ENCODE peak calls at places on chromosomes 13 and 19, in six cellular contexts. Z is neural progenitor cell, I is WERI-Rb-1, N is esophagus squamous epithelium, D is suprapubic skin, G is body of pancreas. U is an unnamed sample.

GRCh38 chr19:30049844-30050667 is 108.0 kb downstream of the URI1 start:
- DNase-seq in Z (no peak), I (no peak), N (no peak), D (no peak), G (no peak), U (no peak)

GRCh38 chr13:39452412-39452811 is 150.6 kb downstream of the LHFPL6 start:
- DNase-seq in Z (no peak), I (no peak), N (no peak), D (no peak), G (no peak), U (no peak)

GRCh38 chr19:33234736-33235135 is 9.1 kb upstream of the SLC7A10 start:
- DNase-seq in Z (no peak), I (no peak), N (no peak), D (no peak), G (no peak), U (no peak)

GRCh38 chr13:36818483-36819063 is 449 bp upstream of the RFXAP start:
- DNase-seq in Z (no peak), I (no peak), N (no peak), D (no peak), G (no peak), U (no peak)

GRCh38 chr19:39409886-39410619 is 2.4 kb upstream of the PLEKHG2 start:
- DNase-seq in Z (peak), I (no peak), N (no peak), D (peak), G (peak), U (peak)

GRCh38 chr13:54091884-54092283 is 1063.3 kb downstream of the OLFM4 start:
- DNase-seq in Z (no peak), I (no peak), N (no peak), D (no peak), G (no peak), U (no peak)

GRCh38 chr19:17302391-17303166 is 646 bp downstream of the ABHD8 start:
- DNase-seq in Z (peak), I (no peak), N (no peak), D (peak), G (peak), U (no peak)

GRCh38 chr19:6014551-6015135 is 36.7 kb upstream of the RANBP3 start:
- DNase-seq in Z (no peak), I (peak), N (no peak), D (no peak), G (no peak), U (no peak)

GRCh38 chr19:6865849-6866248 is 21.5 kb upstream of the ADGRE1 start:
- DNase-seq in Z (no peak), I (no peak), N (no peak), D (no peak), G (no peak), U (no peak)

GRCh38 chr19:40601061-40601973 is at the start of gene LTBP4:
- DNase-seq in Z (peak), I (no peak), N (no peak), D (no peak), G (peak), U (peak)

GRCh38 chr13:82747948-82748347 is 1134.3 kb downstream of the SLITRK1 start:
- DNase-seq in Z (no peak), I (no peak), N (no peak), D (no peak), G (no peak), U (no peak)

GRCh38 chr19:16161848-16162247 is 11.5 kb downstream of the CIB3 start:
- DNase-seq in Z (no peak), I (no peak), N (no peak), D (no peak), G (no peak), U (no peak)

GRCh38 chr19:40134866-40135265 is 44.1 kb upstream of the ZNF780A start:
- DNase-seq in Z (peak), I (no peak), N (no peak), D (no peak), G (no peak), U (no peak)

GRCh38 chr19:33194884-33195710 is 967 bp downstream of the LRP3 start:
- DNase-seq in Z (peak), I (peak), N (no peak), D (no peak), G (peak), U (no peak)

GRCh38 chr13:48448963-48449614 is 36.2 kb upstream of the LPAR6 start:
- DNase-seq in Z (no peak), I (no peak), N (no peak), D (no peak), G (no peak), U (no peak)
- H3K27ac ChIP-seq in Z (no peak), I (no peak), N (peak), D (peak), G (no peak), U (no peak)

GRCh38 chr13:44646044-44646443 is 69.9 kb upstream of the TSC22D1 start:
- DNase-seq in Z (no peak), I (no peak), N (no peak), D (no peak), G (no peak), U (no peak)

GRCh38 chr13:44651209-44651608 is 75.1 kb upstream of the TSC22D1 start:
- DNase-seq in Z (no peak), I (no peak), N (no peak), D (no peak), G (no peak), U (no peak)

GRCh38 chr13:44649118-44649455 is 73.0 kb upstream of the TSC22D1 start:
- DNase-seq in Z (peak), I (no peak), N (no peak), D (no peak), G (no peak), U (no peak)

GRCh38 chr13:44649834-44650233 is 73.7 kb upstream of the TSC22D1 start:
- DNase-seq in Z (no peak), I (no peak), N (no peak), D (no peak), G (no peak), U (no peak)

GRCh38 chr13:44648392-44649117 is 72.4 kb upstream of the TSC22D1 start:
- DNase-seq in Z (no peak), I (no peak), N (no peak), D (no peak), G (peak), U (no peak)
- H3K4me3 ChIP-seq in Z (no peak), I (no peak), N (no peak), D (no peak), G (no peak), U (no peak)

DNA sequence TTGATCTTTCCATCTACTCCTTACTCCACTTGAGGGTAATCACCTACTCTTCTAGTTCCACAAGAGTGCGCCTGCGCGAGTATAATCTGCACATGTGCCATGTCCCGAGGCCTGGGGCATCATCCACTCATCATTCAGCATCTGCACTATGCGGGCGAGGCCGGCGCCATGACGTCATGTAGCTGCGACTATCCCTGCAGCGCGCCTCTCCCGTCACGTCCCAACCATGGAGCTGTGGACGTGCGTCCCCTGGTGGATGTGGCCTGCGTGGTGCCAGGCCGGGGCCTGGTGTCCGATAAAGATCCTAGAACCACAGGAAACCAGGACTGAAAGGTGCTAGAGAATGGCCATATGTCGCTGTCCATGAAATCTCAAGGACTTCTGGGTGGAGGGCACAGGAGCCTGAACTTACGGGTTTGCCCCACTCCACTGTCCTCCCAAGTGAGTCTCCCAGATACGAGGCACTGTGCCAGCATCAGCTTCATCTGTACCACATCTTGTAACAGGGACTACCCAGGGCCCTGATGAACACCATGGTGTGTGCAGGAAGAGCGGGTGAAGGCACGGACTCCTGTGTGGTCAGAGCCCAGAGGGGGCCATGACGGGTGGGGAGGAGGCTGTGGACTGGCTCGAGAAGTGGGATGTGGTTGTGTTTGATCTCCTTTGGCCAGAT is 2.7 kb upstream of the KLK2 start:
- DNase-seq in Z (peak), I (peak), N (no peak), D (no peak), G (peak), U (no peak)
- TF ChIP-seq CTCF in Z (peak), I (peak), N (peak), D (peak), G (peak), U (no peak)

DNA sequence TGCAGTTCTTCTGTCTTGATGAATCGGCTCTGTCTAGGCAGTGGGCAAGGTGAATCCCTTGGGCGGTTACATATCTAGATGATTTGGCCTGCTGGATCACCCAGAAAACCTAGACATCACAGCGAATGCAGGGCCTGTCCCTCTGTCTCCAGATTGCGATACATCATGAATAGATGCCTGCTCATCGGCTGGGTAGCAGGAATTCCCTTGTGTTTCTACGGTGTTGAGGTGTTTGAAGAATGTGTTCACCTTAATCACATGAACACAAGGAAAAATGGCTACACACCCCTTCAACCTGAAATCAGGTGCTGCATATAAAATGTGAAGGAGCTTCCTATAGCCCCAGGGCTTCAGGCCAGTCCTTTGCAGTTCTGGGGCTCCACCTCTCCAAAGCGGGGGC is 281.2 kb downstream of the SHISA2 start:
- DNase-seq in Z (no peak), I (no peak), N (no peak), D (no peak), G (no peak), U (no peak)
- H3K27ac ChIP-seq in Z (no peak), I (no peak), N (no peak), D (no peak), G (no peak), U (no peak)

GRCh38 chr19:50601407-50602088 is 33.3 kb upstream of the LRRC4B start:
- DNase-seq in Z (no peak), I (no peak), N (no peak), D (no peak), G (no peak), U (no peak)
- H3K4me3 ChIP-seq in Z (no peak), I (no peak), N (no peak), D (no peak), G (no peak), U (no peak)